ENCODE peak calls at places on chromosomes 6 and 20, in eight cellular contexts. P is IMR-90; T is lung; A is CD4-positive, alpha-beta T cell; I is aorta; C is upper lobe of right lung; R is DND-41; H is stomach. Q is an unnamed sample.

GRCh38 chr6:148885920-148886845 is 139.4 kb downstream of the UST start:
- DNase-seq in P (no peak), T (no peak), I (no peak), R (no peak), H (no peak), A (no peak), C (no peak), Q (no peak)

GRCh38 chr6:42745083-42745637 is 743 bp downstream of the TBCC start:
- DNase-seq in P (peak; percentile 23), C (no peak), A (no peak), H (peak; percentile 34), R (peak; percentile 47), I (peak; percentile 57), T (peak; percentile 42), Q (peak; percentile 11)

GRCh38 chr6:105875974-105876640 is 210.0 kb upstream of the PRDM1 start:
- DNase-seq in T (no peak), H (no peak), P (no peak), R (no peak), I (no peak), A (no peak), C (no peak), Q (no peak)

GRCh38 chr6:163314791-163315404 is 99.6 kb upstream of the QKI start:
- DNase-seq in T (no peak), C (no peak), R (no peak), H (no peak), P (no peak), I (no peak), A (no peak), Q (no peak)

GRCh38 chr6:6521961-6522360 is 66.6 kb upstream of the LY86 start:
- DNase-seq in C (no peak), R (no peak), H (no peak), T (no peak), I (no peak), P (no peak), A (no peak), Q (no peak)

GRCh38 chr6:72651191-72651590 is 29.3 kb downstream of the KCNQ5 start:
- DNase-seq in H (no peak), R (no peak), C (no peak), I (no peak), A (no peak), P (no peak), T (no peak), Q (no peak)

GRCh38 chr6:11093065-11093590 is 506 bp upstream of the SMIM13 start:
- DNase-seq in H (no peak), I (no peak), A (peak; percentile 5), P (peak; percentile 41), T (no peak), C (no peak), R (no peak), Q (no peak)

GRCh38 chr6:134031696-134032255 is 20.6 kb downstream of the SLC2A12 start:
- DNase-seq in T (no peak), R (no peak), C (no peak), I (no peak), P (peak; percentile 68), H (no peak), A (no peak), Q (no peak)

GRCh38 chr20:4959582-4959981 is 41.7 kb downstream of the SLC23A2 start:
- DNase-seq in T (no peak), A (no peak), P (peak; percentile 40), H (no peak), R (no peak), C (no peak), I (no peak), Q (no peak)

GRCh38 chr20:57389695-57390603 is 1.2 kb upstream of the RBM38 start:
- DNase-seq in H (no peak), A (peak; percentile 38), T (no peak), P (no peak), I (peak; percentile 58), R (no peak), C (peak; percentile 68), Q (no peak)

GRCh38 chr6:159172066-159172465 is 2.9 kb downstream of the FNDC1 start:
- DNase-seq in T (no peak), C (no peak), I (no peak), A (no peak), P (no peak), H (no peak), R (no peak), Q (no peak)

GRCh38 chr20:4720121-4720976 is 1.4 kb upstream of the PRND start:
- DNase-seq in R (peak; percentile 77), I (peak; percentile 87), T (peak; percentile 71), H (peak; percentile 72), A (peak; percentile 71), C (peak; percentile 81), P (peak; percentile 67), Q (peak; percentile 81)

GRCh38 chr6:105057160-105057559 is 100.3 kb downstream of the LIN28B start:
- DNase-seq in I (no peak), A (no peak), P (no peak), H (no peak), R (no peak), C (no peak), T (no peak), Q (no peak)

GRCh38 chr20:53586640-53587039 is 7.0 kb downstream of the ZNF217 start:
- DNase-seq in I (no peak), R (no peak), H (peak; percentile 5), C (no peak), A (no peak), P (no peak), T (no peak), Q (no peak)

GRCh38 chr6:150025201-150025917 is at the start of gene RAET1L:
- DNase-seq in C (no peak), H (peak; percentile 47), T (peak; percentile 41), A (no peak), R (no peak), I (no peak), P (peak; percentile 45), Q (no peak)

GRCh38 chr6:164882236-164882635 is 427.2 kb downstream of the C6orf118 start:
- DNase-seq in C (no peak), H (no peak), P (no peak), T (no peak), I (no peak), R (no peak), A (no peak), Q (no peak)

GRCh38 chr6:168371989-168372711 is 52.6 kb upstream of the DACT2 start:
- DNase-seq in P (no peak), T (no peak), A (no peak), I (peak; percentile 31), C (peak; percentile 56), R (no peak), H (no peak), Q (no peak)

GRCh38 chr20:63734946-63735858 is 1.3 kb upstream of the LIME1 start:
- DNase-seq in P (no peak), C (no peak), I (peak; percentile 54), H (no peak), R (no peak), T (no peak), A (no peak), Q (no peak)

GRCh38 chr20:3663031-3663701 is at the start of gene GFRA4:
- DNase-seq in H (no peak), R (no peak), P (no peak), C (peak; percentile 57), T (no peak), I (no peak), A (no peak), Q (no peak)
- H3K27me3 ChIP-seq in H (peaks cover 38% of the 10 kb centered on the region), R (peaks cover 1% of the 10 kb centered on the region), P (peaks cover 55% of the 10 kb centered on the region), C (peaks cover 41% of the 10 kb centered on the region), T (peaks cover 16% of the 10 kb centered on the region), I (no peaks in the 10 kb centered on the region), A (peaks cover 39% of the 10 kb centered on the region), Q (peaks cover 22% of the 10 kb centered on the region)

DNA sequence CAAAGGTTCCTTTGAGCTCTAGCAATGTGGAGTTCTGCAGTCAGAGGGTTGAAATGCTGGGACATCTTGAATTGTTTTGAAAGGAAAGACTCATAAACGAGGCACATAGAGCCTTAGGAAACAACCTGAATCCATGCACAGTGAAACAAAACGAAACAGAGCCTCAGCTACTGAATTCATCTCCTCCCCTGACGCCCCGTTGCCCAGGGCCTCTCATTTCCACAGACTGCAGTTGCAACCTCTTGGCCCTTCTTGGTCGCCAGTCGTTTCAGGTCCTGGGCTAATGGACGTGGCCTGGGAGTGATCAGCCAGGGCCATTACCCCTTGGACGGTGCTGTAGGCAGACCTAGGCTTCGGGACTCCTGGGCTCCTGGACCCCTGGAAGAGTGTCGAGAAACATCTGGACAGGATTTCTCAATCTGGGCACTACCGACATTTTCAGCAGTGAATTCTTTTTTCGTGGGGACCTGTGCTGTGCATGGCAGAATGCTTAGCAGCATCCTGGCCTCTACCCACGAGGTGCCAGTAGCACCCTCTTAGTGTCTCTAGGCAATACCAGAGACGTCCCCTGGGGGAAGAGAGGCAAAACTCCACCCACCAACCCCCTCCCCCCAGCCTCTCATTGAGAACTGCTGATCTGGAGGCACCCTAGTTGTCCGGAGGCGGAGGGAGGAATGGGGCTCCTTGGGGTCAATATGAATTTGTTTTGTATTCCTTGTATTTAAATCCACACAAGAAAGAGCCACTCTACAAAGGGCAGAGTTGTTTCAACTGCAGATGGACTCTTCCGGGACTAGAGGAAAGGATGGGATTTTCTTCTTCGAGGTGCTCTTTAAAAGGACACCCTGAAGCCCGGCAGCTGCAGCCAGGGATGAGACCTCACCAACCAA is 50.2 kb downstream of the TMEM242 start:
- DNase-seq in A (peak; percentile 24), C (no peak), H (no peak), R (peak; percentile 50), I (no peak), P (no peak), T (no peak), Q (no peak)
- H3K27ac ChIP-seq in A (no peak overlapping the region), C (no peak overlapping the region), H (no peak overlapping the region), R (no peak overlapping the region), I (no peak overlapping the region), P (no peak overlapping the region), T (no peak overlapping the region), Q (peak overlapping the region; percentile 88)

DNA sequence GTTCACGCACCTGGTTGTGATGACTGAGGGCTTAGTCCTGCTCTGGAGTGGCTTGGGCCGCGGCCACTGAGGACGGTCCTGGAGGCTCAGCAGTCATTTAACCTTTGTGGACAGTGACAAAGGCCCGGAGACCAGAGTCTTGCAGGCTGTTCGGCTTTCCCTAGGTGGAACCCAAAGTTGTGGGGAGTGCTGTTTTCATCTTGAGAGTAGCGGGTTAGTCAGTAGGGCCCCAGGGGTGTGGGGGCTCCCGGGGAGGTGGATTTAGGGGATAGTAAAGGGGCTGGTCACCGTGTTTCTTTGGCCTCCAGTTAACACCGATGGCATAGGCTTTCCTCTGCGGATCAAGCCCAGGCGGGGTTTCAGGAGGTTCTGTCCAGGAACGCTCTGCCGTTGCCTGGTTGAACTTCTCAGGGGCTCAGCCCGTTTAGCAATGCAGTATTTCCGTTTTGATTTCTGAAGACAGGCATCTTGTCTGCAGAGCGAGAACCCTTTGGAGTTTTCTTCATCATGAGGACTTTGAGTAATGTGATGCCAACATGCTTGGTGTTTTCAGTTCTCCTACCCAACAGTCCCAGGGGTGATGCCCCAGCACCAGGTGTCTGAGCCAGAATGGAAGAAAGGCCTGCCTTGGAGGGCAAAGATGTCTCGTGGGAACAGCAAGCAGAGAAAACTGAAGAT is 31.8 kb downstream of the ZNF831 start:
- DNase-seq in P (no peak), R (no peak), H (no peak), A (no peak), T (no peak), I (no peak), C (no peak), Q (no peak)
- H3K27me3 ChIP-seq in P (no peaks in the 10 kb centered on the region), R (peaks cover 6% of the 10 kb centered on the region), H (no peaks in the 10 kb centered on the region), A (no peaks in the 10 kb centered on the region), T (peaks cover 14% of the 10 kb centered on the region), I (no peaks in the 10 kb centered on the region), C (peaks cover 22% of the 10 kb centered on the region), Q (no peaks in the 10 kb centered on the region)

DNA sequence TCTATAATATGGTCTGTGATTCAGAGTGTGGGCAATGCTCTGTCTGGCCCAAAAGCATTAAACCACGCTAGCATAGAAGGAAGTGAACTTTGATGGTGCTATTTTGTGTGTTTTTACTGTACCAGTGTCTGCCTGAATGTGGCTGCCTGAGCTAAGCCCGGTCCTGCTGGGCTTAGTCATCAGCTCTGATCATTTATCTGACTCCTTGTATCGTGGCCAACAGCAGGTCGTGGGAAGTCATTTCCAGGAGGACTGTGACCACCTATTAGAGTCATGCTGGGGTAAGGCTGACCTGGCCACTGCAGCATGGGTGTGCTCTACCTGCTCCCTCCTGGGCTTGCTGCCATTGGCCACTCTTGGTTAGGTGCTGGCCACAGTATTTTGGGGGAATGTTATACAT is 239.1 kb upstream of the CEP162 start:
- DNase-seq in R (no peak), P (peak; percentile 7), I (peak; percentile 55), A (no peak), H (no peak), T (no peak), C (no peak), Q (no peak)
- H3K27ac ChIP-seq in R (no peak overlapping the region), P (no peak overlapping the region), I (no peak overlapping the region), A (no peak overlapping the region), H (no peak overlapping the region), T (no peak overlapping the region), C (no peak overlapping the region), Q (no peak overlapping the region)